ENCODE peak calls at places on chromosomes 7 and 10, in eight cellular contexts. C, G, Q, D, J, Y, W and L are unnamed samples.

GRCh38 chr10:91103384-91104184 is 116.9 kb upstream of the PCGF5 start:
- DNase-seq in J (no peak), C (no peak), D (peak), Q (no peak), G (no peak), Y (no peak), W (no peak), L (no peak)

GRCh38 chr7:4145576-4145975 is 536.5 kb upstream of the FOXK1 start:
- DNase-seq in Y (no peak), J (no peak), D (no peak), Q (no peak), W (no peak), G (no peak), C (no peak), L (no peak)

GRCh38 chr10:14566498-14566897 is 208.2 kb downstream of the FAM107B start:
- DNase-seq in J (no peak), C (no peak), G (no peak), Y (no peak), Q (no peak), D (no peak), W (no peak), L (no peak)

GRCh38 chr7:155506854-155507337 is 39.5 kb downstream of the CNPY1 start:
- DNase-seq in W (peak), C (no peak), G (no peak), Y (peak), J (no peak), Q (no peak), D (peak), L (no peak)

GRCh38 chr7:134632937-134633540 is 13.6 kb upstream of the BPGM start:
- DNase-seq in G (peak), Q (peak), Y (no peak), W (peak), C (no peak), J (peak), D (peak), L (peak)

GRCh38 chr7:112263519-112263918 is 57.0 kb downstream of the ZNF277 start:
- DNase-seq in Y (no peak), Q (no peak), G (no peak), W (no peak), D (peak), C (no peak), J (no peak), L (no peak)

GRCh38 chr10:114953047-114953446 is 15.1 kb downstream of the TRUB1 start:
- DNase-seq in Q (no peak), J (no peak), G (no peak), C (no peak), Y (no peak), W (no peak), D (no peak), L (no peak)

GRCh38 chr10:11245510-11245909 is 227.8 kb downstream of the CELF2 start:
- DNase-seq in G (peak), J (no peak), Y (no peak), D (no peak), W (no peak), Q (no peak), C (no peak), L (no peak)

GRCh38 chr7:110130669-110131068 is 960.3 kb upstream of the LRRN3 start:
- DNase-seq in D (peak), Y (no peak), G (no peak), W (peak), J (no peak), Q (no peak), C (no peak), L (no peak)

GRCh38 chr7:149708026-149708425 is 65.4 kb downstream of the ZNF467 start:
- DNase-seq in C (no peak), W (no peak), J (no peak), Q (no peak), D (no peak), Y (no peak), G (no peak), L (no peak)

GRCh38 chr10:110352930-110353243 is 48.2 kb upstream of the SMNDC1 start:
- DNase-seq in Q (no peak), W (peak), G (no peak), D (no peak), J (no peak), C (no peak), Y (no peak), L (no peak)

GRCh38 chr10:131788386-131788785 is 112.4 kb upstream of the PPP2R2D start:
- DNase-seq in J (peak), W (no peak), G (no peak), Q (no peak), Y (peak), D (no peak), C (peak), L (no peak)

GRCh38 chr7:130719550-130719949 is 14.5 kb downstream of the KLF14 start:
- DNase-seq in Y (no peak), C (no peak), J (no peak), W (peak), D (no peak), G (peak), Q (peak), L (no peak)

GRCh38 chr10:5442990-5443370 is 30.6 kb downstream of the NET1 start:
- DNase-seq in G (no peak), C (no peak), W (no peak), D (no peak), Q (no peak), J (no peak), Y (no peak), L (no peak)

GRCh38 chr7:7693881-7694280 is 24.5 kb downstream of the RPA3 start:
- DNase-seq in Q (peak), G (peak), Y (no peak), W (no peak), J (no peak), D (peak), C (no peak), L (no peak)

GRCh38 chr10:100518761-100519241 is 860 bp downstream of the SEC31B start:
- DNase-seq in C (no peak), J (peak), D (peak), Y (no peak), W (peak), G (peak), Q (peak), L (peak)

GRCh38 chr10:47058961-47059391 is 147.7 kb downstream of the PTPN20 start:
- DNase-seq in C (no peak), Q (no peak), W (peak), Y (peak), D (no peak), G (peak), J (peak), L (no peak)

GRCh38 chr7:35384761-35385700 is 131.1 kb upstream of the TBX20 start:
- DNase-seq in G (no peak), Y (no peak), W (no peak), Q (no peak), J (no peak), C (no peak), D (no peak), L (no peak)

GRCh38 chr7:116398672-116399071 is 100.9 kb upstream of the CAV2 start:
- DNase-seq in W (no peak), D (no peak), J (no peak), G (no peak), C (no peak), Y (no peak), Q (no peak), L (no peak)

GRCh38 chr10:43230101-43230908 is 36.6 kb downstream of the RASGEF1A start:
- DNase-seq in J (peak), Y (peak), D (no peak), W (no peak), G (no peak), C (peak), Q (no peak), L (no peak)

GRCh38 chr10:69479737-69480412 is 28.6 kb downstream of the TSPAN15 start:
- DNase-seq in D (peak), J (no peak), Q (peak), C (no peak), Y (no peak), W (no peak), G (no peak), L (no peak)

GRCh38 chr7:14850039-14850438 is 52.5 kb downstream of the DGKB start:
- DNase-seq in J (no peak), G (no peak), C (no peak), W (no peak), D (peak), Q (no peak), Y (no peak), L (no peak)

GRCh38 chr10:114544045-114544659 is 113.9 kb downstream of the ABLIM1 start:
- DNase-seq in Y (no peak), C (peak), Q (no peak), W (no peak), D (no peak), J (no peak), G (no peak), L (no peak)

GRCh38 chr7:88306590-88307048 is at the start of gene STEAP4:
- DNase-seq in J (peak), Y (peak), D (peak), W (no peak), C (no peak), Q (peak), G (peak), L (no peak)

GRCh38 chr7:123635551-123636359 is 19.9 kb upstream of the LMOD2 start:
- DNase-seq in J (peak), D (peak), C (no peak), Y (no peak), W (peak), Q (peak), G (peak), L (peak)